ENCODE peak calls at places on chromosomes 5 and 9, in six cellular contexts. One of them, this sample, is unnamed.

GRCh38 chr9:34500623-34501267 is 22.0 kb downstream of the ENHO start:
- DNase-seq in lower lobe of right lung: peak
- DNase-seq in RWPE1: peak
- DNase-seq in effector memory CD4-positive, alpha-beta T cell: peak
- DNase-seq in AG04450: no peak
- DNase-seq in kidney: no peak
- DNase-seq in this sample: peak

GRCh38 chr5:139495644-139496435 is 13.3 kb upstream of the STING1 start:
- DNase-seq in effector memory CD4-positive, alpha-beta T cell: no peak
- DNase-seq in AG04450: no peak
- DNase-seq in kidney: no peak
- DNase-seq in RWPE1: peak
- DNase-seq in lower lobe of right lung: no peak
- DNase-seq in this sample: no peak

GRCh38 chr9:70352802-70353201 is 61.7 kb downstream of the KLF9 start:
- DNase-seq in effector memory CD4-positive, alpha-beta T cell: no peak
- DNase-seq in RWPE1: no peak
- DNase-seq in kidney: no peak
- DNase-seq in lower lobe of right lung: no peak
- DNase-seq in AG04450: no peak
- DNase-seq in this sample: no peak

GRCh38 chr9:94782367-94783120 is 56.0 kb downstream of the AOPEP start:
- DNase-seq in AG04450: no peak
- DNase-seq in RWPE1: no peak
- DNase-seq in effector memory CD4-positive, alpha-beta T cell: no peak
- DNase-seq in lower lobe of right lung: no peak
- DNase-seq in kidney: no peak
- DNase-seq in this sample: no peak

GRCh38 chr5:177103523-177104253 is 17.0 kb downstream of the FGFR4 start:
- DNase-seq in RWPE1: no peak
- DNase-seq in kidney: peak
- DNase-seq in lower lobe of right lung: no peak
- DNase-seq in AG04450: no peak
- DNase-seq in effector memory CD4-positive, alpha-beta T cell: no peak
- DNase-seq in this sample: no peak

GRCh38 chr5:11903614-11904269 is 504 bp downstream of the CTNND2 start:
- DNase-seq in RWPE1: peak
- DNase-seq in kidney: no peak
- DNase-seq in effector memory CD4-positive, alpha-beta T cell: no peak
- DNase-seq in lower lobe of right lung: no peak
- DNase-seq in AG04450: no peak
- DNase-seq in this sample: no peak

GRCh38 chr9:69016366-69017096 is 2.6 kb upstream of the PRKACG start:
- DNase-seq in kidney: no peak
- DNase-seq in RWPE1: no peak
- DNase-seq in AG04450: no peak
- DNase-seq in effector memory CD4-positive, alpha-beta T cell: no peak
- DNase-seq in lower lobe of right lung: no peak
- DNase-seq in this sample: no peak

GRCh38 chr5:152406082-152406481 is 1.0 kb upstream of the NMUR2 start:
- DNase-seq in RWPE1: no peak
- DNase-seq in AG04450: no peak
- DNase-seq in kidney: no peak
- DNase-seq in effector memory CD4-positive, alpha-beta T cell: no peak
- DNase-seq in lower lobe of right lung: no peak
- DNase-seq in this sample: no peak

GRCh38 chr5:9587135-9587534 is 41.3 kb upstream of the SEMA5A start:
- DNase-seq in RWPE1: no peak
- DNase-seq in AG04450: no peak
- DNase-seq in kidney: no peak
- DNase-seq in effector memory CD4-positive, alpha-beta T cell: no peak
- DNase-seq in lower lobe of right lung: no peak
- DNase-seq in this sample: no peak

GRCh38 chr9:114389612-114390368 is 2.0 kb upstream of the AKNA start:
- DNase-seq in kidney: no peak
- DNase-seq in AG04450: no peak
- DNase-seq in RWPE1: no peak
- DNase-seq in lower lobe of right lung: no peak
- DNase-seq in effector memory CD4-positive, alpha-beta T cell: no peak
- DNase-seq in this sample: no peak

GRCh38 chr5:91328743-91329142 is 54.4 kb downstream of the ARRDC3 start:
- DNase-seq in RWPE1: no peak
- DNase-seq in AG04450: peak
- DNase-seq in kidney: no peak
- DNase-seq in effector memory CD4-positive, alpha-beta T cell: no peak
- DNase-seq in lower lobe of right lung: no peak
- DNase-seq in this sample: no peak
- H3K27ac ChIP-seq in RWPE1: no peak
- H3K27ac ChIP-seq in AG04450: no peak
- H3K27ac ChIP-seq in kidney: no peak
- H3K27ac ChIP-seq in effector memory CD4-positive, alpha-beta T cell: no peak
- H3K27ac ChIP-seq in lower lobe of right lung: no peak
- H3K27ac ChIP-seq in this sample: no peak

DNA sequence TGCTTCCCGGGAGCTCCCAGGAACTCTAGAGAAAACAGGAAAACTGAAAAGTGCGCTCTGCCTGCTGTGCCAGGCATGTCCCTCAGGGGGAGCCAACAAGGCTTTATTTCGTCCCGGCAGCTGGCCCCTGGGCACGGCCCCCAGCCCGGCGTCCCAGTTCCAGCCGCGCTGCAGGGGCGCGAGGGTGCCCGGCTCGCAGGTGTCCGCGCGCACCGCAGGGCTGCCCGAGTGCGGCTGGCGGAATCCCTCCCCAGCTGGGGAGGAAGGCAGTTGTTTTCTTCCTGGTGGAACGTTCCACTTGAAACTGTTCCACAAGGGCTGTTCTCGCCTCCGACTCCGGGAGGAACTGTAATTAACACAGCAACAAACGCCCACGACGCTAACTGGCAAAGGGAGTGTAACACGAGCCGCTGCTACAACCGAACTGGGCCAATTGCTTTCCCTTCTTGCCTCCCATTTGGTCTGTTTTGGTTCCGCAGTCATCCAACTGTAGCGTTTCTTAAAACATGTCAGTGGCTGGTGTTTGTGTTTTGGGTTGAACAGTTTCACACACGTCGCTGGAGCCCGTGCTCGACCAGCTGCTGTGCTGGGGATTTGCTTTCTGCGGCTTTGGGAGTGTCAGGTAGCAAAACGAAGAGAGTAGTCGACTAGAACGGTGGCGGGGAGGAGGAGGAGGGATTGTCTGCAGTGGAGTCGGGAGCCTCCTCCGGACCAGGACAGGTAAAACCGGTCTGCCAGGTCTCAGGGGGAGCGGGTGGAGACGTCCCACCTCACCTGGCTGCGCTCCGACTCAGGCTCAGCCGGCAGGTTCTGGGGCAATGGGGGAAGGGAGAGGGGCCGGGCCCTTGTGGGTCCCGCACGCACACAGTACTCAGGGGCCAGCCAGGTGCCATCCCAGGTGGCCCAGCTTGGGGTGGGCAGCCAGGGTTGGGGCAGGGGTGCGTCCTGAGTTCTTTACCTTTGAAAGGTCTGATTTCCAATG is 131.6 kb upstream of the NIPBL start:
- DNase-seq in AG04450: peak
- DNase-seq in RWPE1: peak
- DNase-seq in effector memory CD4-positive, alpha-beta T cell: no peak
- DNase-seq in lower lobe of right lung: peak
- DNase-seq in kidney: peak
- DNase-seq in this sample: peak
- H3K27ac ChIP-seq in AG04450: no peak
- H3K27ac ChIP-seq in RWPE1: peak
- H3K27ac ChIP-seq in effector memory CD4-positive, alpha-beta T cell: no peak
- H3K27ac ChIP-seq in lower lobe of right lung: peak
- H3K27ac ChIP-seq in kidney: peak
- H3K27ac ChIP-seq in this sample: no peak

GRCh38 chr5:75053286-75054109 is 1.1 kb upstream of the GCNT4 start:
- DNase-seq in AG04450: no peak
- DNase-seq in lower lobe of right lung: peak
- DNase-seq in effector memory CD4-positive, alpha-beta T cell: peak
- DNase-seq in RWPE1: peak
- DNase-seq in kidney: peak
- DNase-seq in this sample: peak
- H3K27ac ChIP-seq in AG04450: peak
- H3K27ac ChIP-seq in lower lobe of right lung: peak
- H3K27ac ChIP-seq in effector memory CD4-positive, alpha-beta T cell: peak
- H3K27ac ChIP-seq in RWPE1: peak
- H3K27ac ChIP-seq in kidney: peak
- H3K27ac ChIP-seq in this sample: peak

DNA sequence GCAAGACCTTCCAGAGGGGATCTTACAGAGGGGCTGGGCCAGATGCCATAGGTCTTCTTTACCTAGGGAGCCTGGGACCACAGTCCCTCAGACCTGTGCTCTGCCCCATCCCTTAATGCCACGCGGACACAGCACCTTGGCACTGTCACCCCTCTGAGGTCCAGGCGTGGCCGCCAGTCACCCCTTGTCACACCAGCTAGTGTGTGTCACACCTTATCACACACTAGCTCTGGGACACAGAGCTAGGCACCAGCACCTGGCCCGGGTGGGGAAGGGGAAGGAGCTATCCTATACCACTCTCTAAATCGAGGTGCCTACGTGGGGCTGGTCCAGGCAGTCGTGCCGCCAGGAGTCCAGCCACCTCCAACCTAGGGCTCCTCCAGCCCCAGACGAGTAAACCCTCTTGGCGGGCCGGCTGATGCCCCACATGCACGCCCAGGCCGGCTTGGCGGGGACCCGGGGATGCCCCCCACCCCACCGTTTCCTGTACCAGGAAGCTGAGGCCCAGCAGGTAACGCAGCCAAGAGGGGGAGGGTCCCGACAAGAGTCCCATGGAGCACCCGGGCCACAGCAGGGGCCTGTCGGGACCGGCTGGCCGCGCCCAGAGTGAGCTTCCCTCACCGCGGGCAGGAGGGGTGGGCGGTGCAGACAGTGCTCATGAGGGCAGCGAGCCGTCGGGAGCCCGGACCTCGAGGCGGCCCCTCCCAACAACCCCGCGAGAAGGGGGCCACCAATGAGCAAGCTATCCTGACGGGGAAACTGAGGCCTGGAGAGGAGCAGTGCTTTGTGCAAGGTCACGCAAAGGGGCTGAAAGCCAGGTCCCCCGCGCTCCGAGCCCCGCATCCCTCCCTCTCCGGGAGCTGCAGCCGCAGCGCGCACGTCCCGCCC is 578 bp downstream of the CORO2A start:
- DNase-seq in AG04450: no peak
- DNase-seq in effector memory CD4-positive, alpha-beta T cell: peak
- DNase-seq in kidney: peak
- DNase-seq in RWPE1: peak
- DNase-seq in lower lobe of right lung: peak
- DNase-seq in this sample: no peak
- H3K27ac ChIP-seq in AG04450: no peak
- H3K27ac ChIP-seq in effector memory CD4-positive, alpha-beta T cell: peak
- H3K27ac ChIP-seq in kidney: no peak
- H3K27ac ChIP-seq in RWPE1: peak
- H3K27ac ChIP-seq in lower lobe of right lung: peak
- H3K27ac ChIP-seq in this sample: no peak

GRCh38 chr5:80128129-80128528 is 93.0 kb downstream of the THBS4 start:
- DNase-seq in AG04450: no peak
- DNase-seq in kidney: no peak
- DNase-seq in RWPE1: no peak
- DNase-seq in effector memory CD4-positive, alpha-beta T cell: no peak
- DNase-seq in lower lobe of right lung: no peak
- DNase-seq in this sample: no peak
- H3K27ac ChIP-seq in AG04450: no peak
- H3K27ac ChIP-seq in kidney: no peak
- H3K27ac ChIP-seq in RWPE1: no peak
- H3K27ac ChIP-seq in effector memory CD4-positive, alpha-beta T cell: no peak
- H3K27ac ChIP-seq in lower lobe of right lung: no peak
- H3K27ac ChIP-seq in this sample: no peak

This sample was measured in substantia nigra.